ENCODE peak calls at places on chromosomes 2 and 18, in four cellular contexts. G is endothelial cell of umbilical vein; W is osteoblast; B is CD4-positive, alpha-beta memory T cell. M is an unnamed sample.

GRCh38 chr2:170369228-170369627 is 191.3 kb downstream of the MYO3B start:
- DNase-seq in G (no peak), W (no peak), B (no peak), M (no peak)

GRCh38 chr2:47016172-47016913 is 100.7 kb upstream of the MCFD2 start:
- DNase-seq in G (peak), W (peak), B (no peak), M (peak)

GRCh38 chr18:75538727-75539126 is 111.2 kb upstream of the SMIM21 start:
- DNase-seq in G (no peak), W (peak), B (no peak), M (peak)

GRCh38 chr2:1910562-1911256 is 166.4 kb upstream of the PXDN start:
- DNase-seq in G (no peak), W (no peak), B (no peak), M (peak)

GRCh38 chr18:22309191-22309590 is 108.5 kb downstream of the CTAGE1 start:
- DNase-seq in G (no peak), W (no peak), B (no peak), M (peak)

GRCh38 chr2:35104306-35104705 is 1251.3 kb upstream of the CRIM1 start:
- DNase-seq in G (no peak), W (no peak), B (no peak), M (no peak)

GRCh38 chr2:60926751-60927568 is 45.6 kb downstream of the REL start:
- DNase-seq in G (no peak), W (no peak), B (no peak), M (peak)

GRCh38 chr18:42155024-42155423 is 200.0 kb downstream of the PIK3C3 start:
- DNase-seq in G (no peak), W (peak), B (no peak), M (no peak)

GRCh38 chr2:140596447-140596846 is 1534.4 kb downstream of the LRP1B start:
- DNase-seq in G (no peak), W (no peak), B (no peak), M (no peak)

GRCh38 chr18:49866680-49867079 is 53.3 kb upstream of the ACAA2 start:
- DNase-seq in G (no peak), W (no peak), B (no peak), M (no peak)

GRCh38 chr2:25411281-25411680 is 69.6 kb upstream of the DNMT3A start:
- DNase-seq in G (no peak), W (no peak), B (no peak), M (no peak)

GRCh38 chr2:222795671-222796357 is 65.0 kb upstream of the ACSL3 start:
- DNase-seq in G (no peak), W (no peak), B (no peak), M (no peak)

GRCh38 chr2:9782197-9782719 is 61.0 kb upstream of the TAF1B start:
- DNase-seq in G (no peak), W (no peak), B (peak), M (no peak)

GRCh38 chr2:218648473-218649100 is 10.8 kb downstream of the ZNF142 start:
- DNase-seq in G (peak), W (peak), B (peak), M (peak)

DNA sequence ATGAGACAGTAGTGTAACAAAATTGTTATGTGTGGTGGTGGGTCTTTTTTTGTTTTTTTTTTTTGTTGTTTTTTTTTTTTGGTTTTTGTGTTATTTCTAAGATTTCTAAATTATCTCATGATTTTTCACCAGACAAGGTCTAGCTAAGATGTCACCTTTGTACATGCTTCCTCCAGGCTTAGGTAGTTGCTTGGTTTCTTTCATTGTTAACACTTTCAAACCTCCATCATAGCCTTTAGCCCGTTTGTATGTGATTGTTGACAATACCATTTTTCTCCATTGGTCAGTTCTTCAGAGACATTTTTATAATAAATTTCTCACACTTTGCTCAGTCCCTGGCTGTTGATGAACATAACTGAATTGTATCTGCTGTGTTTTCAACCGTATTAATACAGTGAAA is 2.2 kb downstream of the RELCH start:
- DNase-seq in G (no peak), W (no peak), B (no peak), M (no peak)
- H3K4me3 ChIP-seq in G (no peak), W (peak), B (no peak), M (peak)

DNA sequence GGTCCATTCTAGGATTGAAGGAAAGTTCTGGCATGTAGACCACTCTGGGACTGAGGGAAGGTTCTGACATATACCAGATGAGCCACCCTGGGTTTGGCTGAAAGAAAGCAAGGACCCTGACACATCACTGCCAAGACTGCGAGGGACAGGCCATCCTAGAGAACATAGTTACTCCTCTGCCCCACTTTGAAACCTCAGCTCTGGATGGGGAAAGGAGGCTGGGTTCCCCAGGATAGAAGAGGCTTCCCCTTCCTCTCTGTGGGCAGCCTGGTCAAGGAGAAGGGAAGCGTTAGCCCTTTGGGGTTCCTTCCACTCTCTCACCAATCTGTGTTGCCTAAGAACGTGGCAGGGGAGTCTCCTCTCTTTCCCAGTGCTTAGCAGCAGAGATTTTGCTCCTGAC is 165.9 kb downstream of the CLIP4 start:
- DNase-seq in G (no peak), W (no peak), B (no peak), M (no peak)
- H3K4me3 ChIP-seq in G (no peak), W (no peak), B (no peak), M (no peak)

DNA sequence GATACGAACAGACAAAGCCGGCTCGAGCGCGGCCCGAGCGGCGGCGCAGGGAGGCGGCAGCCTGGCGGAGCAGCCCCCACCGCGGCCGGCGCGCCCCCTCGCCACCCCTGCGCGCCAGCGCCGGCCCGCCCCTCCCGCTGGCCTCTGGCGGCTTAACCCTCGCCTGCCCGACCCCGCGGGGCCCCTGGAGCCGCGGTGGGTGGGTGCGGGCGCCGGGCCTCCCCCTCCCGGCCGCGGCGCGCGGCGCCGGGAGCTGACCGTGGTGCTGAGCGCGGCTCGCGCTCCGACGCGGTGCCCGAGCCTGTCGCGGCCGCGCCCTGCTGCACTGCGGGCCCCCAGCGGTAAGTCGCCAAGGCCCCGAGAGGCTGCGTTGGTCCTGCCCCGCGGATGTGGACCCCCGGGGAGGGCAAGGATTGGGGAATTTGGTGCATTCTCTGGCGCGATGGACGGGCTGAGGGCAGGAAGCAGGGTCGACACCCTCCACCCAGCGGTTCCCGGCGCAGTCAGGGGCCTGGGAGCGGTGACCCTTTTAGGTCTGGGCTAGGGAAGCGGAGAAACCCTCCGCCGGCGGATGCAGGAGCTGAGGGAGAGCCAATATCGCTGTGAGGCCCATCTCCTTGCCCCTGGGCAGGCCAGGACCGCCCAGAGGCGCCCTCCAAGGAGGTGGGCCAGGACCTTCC is 841 bp downstream of the AMER3 start:
- DNase-seq in G (no peak), W (peak), B (no peak), M (peak)
- H3K4me3 ChIP-seq in G (no peak), W (no peak), B (no peak), M (no peak)

GRCh38 chr2:33136056-33136455 is 189.3 kb downstream of the LTBP1 start:
- DNase-seq in G (peak), W (no peak), B (no peak), M (peak)

GRCh38 chr2:33134764-33135560 is 188.2 kb downstream of the LTBP1 start:
- DNase-seq in G (peak), W (no peak), B (no peak), M (peak)

GRCh38 chr2:33133436-33133835 is 186.7 kb downstream of the LTBP1 start:
- DNase-seq in G (peak), W (no peak), B (no peak), M (no peak)

GRCh38 chr2:33135645-33136044 is 188.9 kb downstream of the LTBP1 start:
- DNase-seq in G (no peak), W (no peak), B (no peak), M (peak)

DNA sequence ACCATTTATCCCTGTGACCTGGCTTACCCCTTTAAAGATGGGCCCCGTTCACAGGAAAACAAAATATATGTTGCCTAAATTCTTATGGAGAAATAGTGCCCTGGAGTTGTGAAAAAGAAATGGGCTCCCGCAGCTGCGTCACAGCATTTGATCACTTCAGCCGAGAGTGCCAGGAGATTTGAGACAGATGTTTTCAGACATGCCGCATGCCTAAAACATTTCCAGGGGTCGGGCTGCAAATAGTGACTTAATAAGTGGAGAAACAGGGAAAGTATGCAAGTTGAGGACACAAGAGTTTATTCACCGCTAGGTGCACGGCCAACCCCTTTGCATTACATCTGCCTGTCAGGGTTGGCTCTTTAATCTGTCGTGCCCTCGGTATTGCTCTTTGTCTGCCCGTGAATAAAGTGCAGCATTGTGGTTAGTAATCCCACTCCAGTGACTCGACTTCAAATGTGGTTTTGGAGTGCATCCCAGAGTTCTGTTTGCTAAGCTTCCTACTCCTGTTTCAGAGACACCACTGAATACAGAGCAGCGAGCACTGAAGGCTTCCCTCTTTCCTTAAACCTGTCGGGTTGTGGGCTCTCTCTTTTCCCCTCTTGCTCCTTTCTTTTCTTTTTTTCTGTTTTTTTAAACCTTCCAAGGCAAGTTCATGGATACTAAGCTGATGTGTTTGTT is 187.5 kb downstream of the LTBP1 start:
- DNase-seq in G (peak), W (peak), B (no peak), M (peak)
- H3K4me3 ChIP-seq in G (no peak), W (peak), B (no peak), M (peak)

M was measured in fibroblast of pulmonary artery.